ENCODE peak calls at places on chromosomes 1 and 21, in eight cellular contexts. Q is GM06990; Z is stimulated activated CD4-positive, alpha-beta T cell treated with anti-CD3 and anti-CD28 coated beads, Interleukin-4, amount 100 ng/mL, for 24 hours; G is SK-N-DZ; C is adrenal gland; H is RCC 7860; D is EL; M is left ventricle myocardium superior. N is an unnamed sample.

GRCh38 chr1:228837817-228838716 is 102.8 kb downstream of the RHOU start:
- DNase-seq in Q (no peak), G (no peak), H (peak), Z (no peak), C (peak), M (no peak), D (peak), N (no peak)

GRCh38 chr1:2633936-2634491 is 1.2 kb upstream of the MMEL1 start:
- DNase-seq in Z (no peak), C (no peak), D (no peak), H (no peak), M (no peak), G (no peak), Q (no peak), N (no peak)

GRCh38 chr1:210688482-210689233 is 360.0 kb downstream of the HHAT start:
- DNase-seq in Q (no peak), D (peak), G (no peak), H (no peak), C (no peak), M (no peak), Z (no peak), N (no peak)

GRCh38 chr1:210231846-210232523 is 611 bp upstream of the SERTAD4 start:
- DNase-seq in D (peak), Q (no peak), G (peak), Z (no peak), M (peak), H (no peak), C (no peak), N (no peak)

GRCh38 chr1:243962541-243962940 is 88.5 kb upstream of the ZBTB18 start:
- DNase-seq in Z (no peak), C (no peak), M (no peak), Q (no peak), G (no peak), H (no peak), D (no peak), N (no peak)

GRCh38 chr1:37602750-37603694 is 7.3 kb upstream of the GNL2 start:
- DNase-seq in Q (no peak), C (no peak), D (peak), G (peak), Z (peak), M (no peak), H (peak), N (peak)

GRCh38 chr1:12019858-12020509 is 686 bp downstream of the MIIP start:
- DNase-seq in C (no peak), Z (no peak), D (no peak), H (no peak), Q (no peak), M (no peak), G (no peak), N (no peak)

GRCh38 chr1:6279721-6280383 is 19.0 kb upstream of the GPR153 start:
- DNase-seq in H (no peak), C (no peak), Z (no peak), G (no peak), D (no peak), Q (no peak), M (no peak), N (no peak)

GRCh38 chr21:35791541-35792335 is 268.6 kb downstream of the SETD4 start:
- DNase-seq in H (no peak), M (no peak), Z (no peak), C (no peak), D (no peak), Q (no peak), G (no peak), N (no peak)

GRCh38 chr1:228017356-228018124 is 10.7 kb downstream of the WNT3A start:
- DNase-seq in D (no peak), H (no peak), G (no peak), Q (no peak), C (no peak), M (no peak), Z (no peak), N (peak)

GRCh38 chr1:156276966-156277381 is 5.7 kb downstream of the SMG5 start:
- DNase-seq in D (no peak), Z (no peak), H (no peak), M (no peak), G (no peak), Q (no peak), C (no peak), N (no peak)

GRCh38 chr1:15410884-15411245 is 1.2 kb downstream of the EFHD2 start:
- DNase-seq in M (no peak), C (peak), H (no peak), Z (no peak), G (no peak), Q (no peak), D (no peak), N (peak)

GRCh38 chr1:233005703-233006102 is 55.3 kb downstream of the NTPCR start:
- DNase-seq in G (no peak), Z (no peak), Q (no peak), C (no peak), M (no peak), D (peak), H (peak), N (no peak)